ENCODE peak calls at places on chromosome 1, in four cellular contexts. F is right cardiac atrium, H is AG04450, T is heart right ventricle. X is an unnamed sample. For H3K9me3, the result is how much of the 10 kb centered on the place peaks cover.

GRCh38 chr1:40532844-40533424 is 1.5 kb downstream of the ZNF684 start:
- DNase-seq in F (no peak), H (no peak), T (no peak), X (no peak)

GRCh38 chr1:77673716-77674355 is 8.6 kb downstream of the ZZZ3 start:
- DNase-seq in F (no peak), H (no peak), T (no peak), X (no peak)

GRCh38 chr1:21280011-21280471 is 10.2 kb downstream of the ECE1 start:
- DNase-seq in F (peak), H (no peak), T (peak), X (no peak)

GRCh38 chr1:184002071-184002470 is 35.5 kb downstream of the COLGALT2 start:
- DNase-seq in F (peak), H (peak), T (no peak), X (no peak)

GRCh38 chr1:2644171-2644570 is 11.4 kb upstream of the MMEL1 start:
- DNase-seq in F (no peak), H (no peak), T (no peak), X (no peak)

GRCh38 chr1:12376236-12377064 is 146.6 kb downstream of the VPS13D start:
- DNase-seq in F (no peak), H (no peak), T (no peak), X (no peak)

GRCh38 chr1:55823521-55824296 is 608.5 kb upstream of the USP24 start:
- DNase-seq in F (no peak), H (no peak), T (no peak), X (no peak)

GRCh38 chr1:85275701-85276289 is 637 bp downstream of the BCL10 start:
- DNase-seq in F (no peak), H (no peak), T (no peak), X (no peak)

GRCh38 chr1:8020032-8020431 is 6.1 kb downstream of the ERRFI1 start:
- DNase-seq in F (no peak), H (no peak), T (no peak), X (peak)

GRCh38 chr1:153534226-153534932 is 1.4 kb downstream of the S100A6 start:
- DNase-seq in F (no peak), H (no peak), T (no peak), X (no peak)

GRCh38 chr1:219159946-219160645 is 13.6 kb upstream of the LYPLAL1 start:
- DNase-seq in F (no peak), H (no peak), T (no peak), X (no peak)
- H3K9me3 ChIP-seq in F (under half), H (under half), T (under half), X (under half)

GRCh38 chr1:239221656-239222055 is 164.7 kb upstream of the CHRM3 start:
- DNase-seq in F (no peak), H (no peak), T (no peak), X (no peak)
- H3K9me3 ChIP-seq in F (under half), H (under half), T (under half), X (under half)

DNA sequence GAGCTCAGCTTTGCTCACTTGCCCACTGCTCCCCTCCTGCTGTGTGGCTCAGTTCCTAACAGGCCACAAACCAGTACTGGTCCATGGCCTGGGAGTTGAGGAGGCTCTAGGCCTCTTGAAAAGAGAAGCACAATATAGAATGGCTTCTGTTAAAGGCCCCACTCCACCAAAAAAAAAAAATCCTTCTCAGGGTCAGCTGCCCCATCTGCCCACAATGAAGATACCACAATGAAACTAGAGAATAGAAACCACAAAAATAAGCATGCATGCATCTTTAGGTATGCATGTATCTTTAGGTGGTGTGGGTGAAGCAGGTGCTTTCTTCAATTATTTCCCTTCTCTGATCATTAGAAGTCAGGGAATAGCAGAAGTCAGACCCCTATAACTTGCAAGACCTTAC is 620.4 kb upstream of the BEND5 start:
- DNase-seq in F (no peak), H (no peak), T (no peak), X (no peak)
- H3K9me3 ChIP-seq in F (under half), H (under half), T (under half), X (under half)

GRCh38 chr1:33656467-33656866 is 184.0 kb downstream of the ZSCAN20 start:
- DNase-seq in F (no peak), H (no peak), T (no peak), X (no peak)

GRCh38 chr1:33661791-33662190 is 189.3 kb downstream of the ZSCAN20 start:
- DNase-seq in F (no peak), H (no peak), T (no peak), X (no peak)

GRCh38 chr1:33660244-33660643 is 187.8 kb downstream of the ZSCAN20 start:
- DNase-seq in F (no peak), H (no peak), T (no peak), X (no peak)

GRCh38 chr1:33657833-33658232 is 185.4 kb downstream of the ZSCAN20 start:
- DNase-seq in F (no peak), H (no peak), T (peak), X (no peak)

GRCh38 chr1:33659641-33660040 is 187.2 kb downstream of the ZSCAN20 start:
- DNase-seq in F (no peak), H (no peak), T (no peak), X (no peak)
- H3K9me3 ChIP-seq in F (under half), H (under half), T (under half), X (under half)

X was measured in right atrium auricular region.